ENCODE peak calls at places on chromosomes 16 and 17, in seven cellular contexts. One of them, this sample, is unnamed.

GRCh38 chr17:8563981-8564602 is 66.4 kb downstream of the MYH10 start:
- DNase-seq in H9: no peak
- DNase-seq in H1: no peak
- DNase-seq in mesenchymal stem cell: no peak
- DNase-seq in trophoblast cell: no peak
- DNase-seq in mesendoderm: no peak
- DNase-seq in neuronal stem cell: no peak
- DNase-seq in this sample: peak

GRCh38 chr17:27241346-27241946 is 52.5 kb upstream of the WSB1 start:
- DNase-seq in mesenchymal stem cell: no peak
- DNase-seq in H1: no peak
- DNase-seq in neuronal stem cell: no peak
- DNase-seq in mesendoderm: peak
- DNase-seq in H9: peak
- DNase-seq in trophoblast cell: peak
- DNase-seq in this sample: peak

GRCh38 chr16:85655216-85656129 is 33.3 kb downstream of the GINS2 start:
- DNase-seq in H1: no peak
- DNase-seq in mesendoderm: no peak
- DNase-seq in neuronal stem cell: no peak
- DNase-seq in H9: no peak
- DNase-seq in trophoblast cell: no peak
- DNase-seq in mesenchymal stem cell: no peak
- DNase-seq in this sample: no peak

GRCh38 chr17:64771980-64772844 is 110.1 kb upstream of the SMURF2 start:
- DNase-seq in mesenchymal stem cell: no peak
- DNase-seq in neuronal stem cell: no peak
- DNase-seq in trophoblast cell: no peak
- DNase-seq in H1: no peak
- DNase-seq in H9: no peak
- DNase-seq in mesendoderm: no peak
- DNase-seq in this sample: no peak

GRCh38 chr16:23991044-23991443 is 155.3 kb downstream of the PRKCB start:
- DNase-seq in H9: no peak
- DNase-seq in mesendoderm: no peak
- DNase-seq in H1: no peak
- DNase-seq in mesenchymal stem cell: no peak
- DNase-seq in trophoblast cell: no peak
- DNase-seq in neuronal stem cell: no peak
- DNase-seq in this sample: no peak

GRCh38 chr16:19926449-19927390 is 42.1 kb upstream of the GPRC5B start:
- DNase-seq in mesenchymal stem cell: peak
- DNase-seq in mesendoderm: peak
- DNase-seq in neuronal stem cell: no peak
- DNase-seq in H1: no peak
- DNase-seq in trophoblast cell: no peak
- DNase-seq in H9: peak
- DNase-seq in this sample: peak

GRCh38 chr17:12667299-12667958 is 1.7 kb downstream of the MYOCD start:
- DNase-seq in H1: peak
- DNase-seq in trophoblast cell: no peak
- DNase-seq in mesenchymal stem cell: peak
- DNase-seq in neuronal stem cell: peak
- DNase-seq in mesendoderm: peak
- DNase-seq in H9: peak
- DNase-seq in this sample: peak

GRCh38 chr16:1193143-1193824 is 31.8 kb downstream of the TPSG1 start:
- DNase-seq in mesenchymal stem cell: no peak
- DNase-seq in mesendoderm: no peak
- DNase-seq in H1: no peak
- DNase-seq in trophoblast cell: no peak
- DNase-seq in neuronal stem cell: no peak
- DNase-seq in H9: no peak
- DNase-seq in this sample: no peak

GRCh38 chr16:83926726-83927397 is 26.2 kb upstream of the OSGIN1 start:
- DNase-seq in mesendoderm: peak
- DNase-seq in mesenchymal stem cell: peak
- DNase-seq in H9: peak
- DNase-seq in trophoblast cell: peak
- DNase-seq in neuronal stem cell: peak
- DNase-seq in H1: peak
- DNase-seq in this sample: peak

GRCh38 chr17:72351884-72352346 is 231.1 kb downstream of the SOX9 start:
- DNase-seq in neuronal stem cell: no peak
- DNase-seq in H1: no peak
- DNase-seq in H9: peak
- DNase-seq in mesendoderm: peak
- DNase-seq in trophoblast cell: no peak
- DNase-seq in mesenchymal stem cell: no peak
- DNase-seq in this sample: no peak

GRCh38 chr17:41748275-41748674 is 13.8 kb upstream of the HAP1 start:
- DNase-seq in mesenchymal stem cell: no peak
- DNase-seq in mesendoderm: no peak
- DNase-seq in H1: no peak
- DNase-seq in trophoblast cell: no peak
- DNase-seq in neuronal stem cell: no peak
- DNase-seq in H9: no peak
- DNase-seq in this sample: no peak

GRCh38 chr16:49652441-49653175 is 203.3 kb downstream of the ZNF423 start:
- DNase-seq in H1: no peak
- DNase-seq in H9: no peak
- DNase-seq in mesendoderm: peak
- DNase-seq in trophoblast cell: peak
- DNase-seq in neuronal stem cell: no peak
- DNase-seq in mesenchymal stem cell: peak
- DNase-seq in this sample: no peak

GRCh38 chr17:80477647-80478478 is 1.5 kb upstream of the NPTX1 start:
- DNase-seq in H1: no peak
- DNase-seq in neuronal stem cell: no peak
- DNase-seq in mesenchymal stem cell: peak
- DNase-seq in H9: peak
- DNase-seq in trophoblast cell: peak
- DNase-seq in mesendoderm: peak
- DNase-seq in this sample: peak

GRCh38 chr17:41265078-41265477 is at the start of gene KRTAP9-6:
- DNase-seq in mesendoderm: no peak
- DNase-seq in H1: no peak
- DNase-seq in mesenchymal stem cell: no peak
- DNase-seq in trophoblast cell: no peak
- DNase-seq in neuronal stem cell: no peak
- DNase-seq in H9: no peak
- DNase-seq in this sample: no peak

GRCh38 chr16:11356573-11357331 is 11.5 kb downstream of the RMI2 start:
- DNase-seq in H9: peak
- DNase-seq in mesendoderm: peak
- DNase-seq in neuronal stem cell: peak
- DNase-seq in H1: peak
- DNase-seq in mesenchymal stem cell: peak
- DNase-seq in trophoblast cell: peak
- DNase-seq in this sample: peak

GRCh38 chr16:65077181-65077580 is 44.7 kb downstream of the CDH11 start:
- DNase-seq in trophoblast cell: no peak
- DNase-seq in mesendoderm: no peak
- DNase-seq in mesenchymal stem cell: no peak
- DNase-seq in H1: no peak
- DNase-seq in H9: no peak
- DNase-seq in neuronal stem cell: no peak
- DNase-seq in this sample: no peak

GRCh38 chr17:39080416-39081179 is 70.8 kb downstream of the PLXDC1 start:
- DNase-seq in H1: no peak
- DNase-seq in neuronal stem cell: no peak
- DNase-seq in mesenchymal stem cell: no peak
- DNase-seq in mesendoderm: no peak
- DNase-seq in H9: no peak
- DNase-seq in trophoblast cell: no peak
- DNase-seq in this sample: peak

GRCh38 chr16:21228473-21228872 is 5.0 kb upstream of the ANKS4B start:
- DNase-seq in H9: no peak
- DNase-seq in H1: no peak
- DNase-seq in trophoblast cell: no peak
- DNase-seq in mesenchymal stem cell: no peak
- DNase-seq in mesendoderm: no peak
- DNase-seq in neuronal stem cell: no peak
- DNase-seq in this sample: no peak

GRCh38 chr17:333626-334396 is 18.8 kb downstream of the RPH3AL start:
- DNase-seq in H1: no peak
- DNase-seq in trophoblast cell: no peak
- DNase-seq in mesendoderm: peak
- DNase-seq in H9: peak
- DNase-seq in neuronal stem cell: no peak
- DNase-seq in mesenchymal stem cell: peak
- DNase-seq in this sample: peak

GRCh38 chr17:41446806-41447205 is 6.0 kb upstream of the KRT38 start:
- DNase-seq in mesendoderm: no peak
- DNase-seq in H9: no peak
- DNase-seq in trophoblast cell: peak
- DNase-seq in neuronal stem cell: no peak
- DNase-seq in H1: no peak
- DNase-seq in mesenchymal stem cell: peak
- DNase-seq in this sample: peak

GRCh38 chr16:85258616-85259015 is 146.3 kb upstream of the CIBAR2 start:
- DNase-seq in neuronal stem cell: no peak
- DNase-seq in trophoblast cell: no peak
- DNase-seq in mesendoderm: no peak
- DNase-seq in mesenchymal stem cell: no peak
- DNase-seq in H9: no peak
- DNase-seq in H1: no peak
- DNase-seq in this sample: no peak

GRCh38 chr17:45050680-45051059 is 762 bp downstream of the DCAKD start:
- DNase-seq in mesendoderm: no peak
- DNase-seq in neuronal stem cell: no peak
- DNase-seq in mesenchymal stem cell: peak
- DNase-seq in H1: no peak
- DNase-seq in H9: no peak
- DNase-seq in trophoblast cell: no peak
- DNase-seq in this sample: peak

GRCh38 chr16:23402100-23402499 is 50.9 kb downstream of the COG7 start:
- DNase-seq in mesendoderm: no peak
- DNase-seq in H9: no peak
- DNase-seq in trophoblast cell: no peak
- DNase-seq in neuronal stem cell: no peak
- DNase-seq in mesenchymal stem cell: no peak
- DNase-seq in H1: no peak
- DNase-seq in this sample: no peak

GRCh38 chr17:1590031-1590746 is 27.6 kb upstream of the PITPNA start:
- DNase-seq in mesenchymal stem cell: peak
- DNase-seq in H1: no peak
- DNase-seq in H9: no peak
- DNase-seq in trophoblast cell: peak
- DNase-seq in neuronal stem cell: no peak
- DNase-seq in mesendoderm: peak
- DNase-seq in this sample: peak

GRCh38 chr16:72654535-72654934 is 393.4 kb downstream of the ZFHX3 start:
- DNase-seq in H9: no peak
- DNase-seq in trophoblast cell: no peak
- DNase-seq in neuronal stem cell: no peak
- DNase-seq in H1: no peak
- DNase-seq in mesendoderm: no peak
- DNase-seq in mesenchymal stem cell: no peak
- DNase-seq in this sample: no peak

DNA sequence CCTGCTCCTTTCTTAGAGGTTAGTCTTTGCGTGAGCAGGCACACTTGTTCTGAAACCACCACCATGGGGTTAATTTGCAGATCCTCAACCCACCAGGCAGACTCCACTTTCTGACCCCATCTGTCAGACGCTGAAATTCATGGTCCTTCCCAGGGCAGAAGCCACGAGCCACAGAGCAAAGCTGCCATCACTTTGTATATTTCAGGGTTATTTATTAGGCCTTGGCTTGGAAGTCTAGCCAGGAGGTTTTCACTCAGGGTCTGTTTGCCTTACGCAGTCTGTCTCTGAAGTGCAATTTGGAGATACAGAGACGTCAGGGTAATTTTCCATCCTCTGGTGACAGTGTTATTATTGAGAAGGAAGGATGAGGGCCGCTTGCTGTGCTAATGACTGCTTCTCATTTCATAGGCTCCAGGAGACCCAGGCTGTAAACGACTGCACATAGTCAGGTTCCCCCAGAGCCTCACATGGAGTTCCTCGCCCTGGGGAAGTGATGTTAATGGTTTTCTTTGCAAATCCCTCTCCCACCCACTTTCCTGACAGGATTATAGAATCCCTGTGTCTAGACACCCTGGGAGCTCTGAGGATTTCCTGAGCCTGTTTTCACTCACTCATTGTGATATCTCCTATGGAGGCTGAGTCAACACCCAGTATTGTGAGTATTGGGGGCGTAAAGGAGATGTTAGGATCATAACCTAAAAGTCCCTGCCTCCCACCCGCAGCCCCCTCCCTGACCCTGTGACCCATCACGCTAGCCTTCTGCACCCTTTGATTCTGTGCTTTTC is 269.0 kb downstream of the ABCC12 start:
- DNase-seq in H1: no peak
- DNase-seq in trophoblast cell: no peak
- DNase-seq in neuronal stem cell: no peak
- DNase-seq in mesenchymal stem cell: peak
- DNase-seq in mesendoderm: peak
- DNase-seq in H9: no peak
- DNase-seq in this sample: no peak
- H2BK5ac ChIP-seq in H1: peak
- H2BK5ac ChIP-seq in trophoblast cell: peak
- H2BK5ac ChIP-seq in neuronal stem cell: peak
- H2BK5ac ChIP-seq in mesenchymal stem cell: no peak
- H2BK5ac ChIP-seq in mesendoderm: peak
- H2BK5ac ChIP-seq in H9: no peak
- H2BK5ac ChIP-seq in this sample: no peak

GRCh38 chr16:7713244-7713643 is 380.6 kb downstream of the RBFOX1 start:
- DNase-seq in mesenchymal stem cell: no peak
- DNase-seq in H9: no peak
- DNase-seq in trophoblast cell: no peak
- DNase-seq in neuronal stem cell: no peak
- DNase-seq in mesendoderm: no peak
- DNase-seq in H1: no peak
- DNase-seq in this sample: no peak
- H4K8ac ChIP-seq in mesenchymal stem cell: no peak
- H4K8ac ChIP-seq in H9: no peak
- H4K8ac ChIP-seq in trophoblast cell: no peak
- H4K8ac ChIP-seq in neuronal stem cell: no peak
- H4K8ac ChIP-seq in mesendoderm: no peak
- H4K8ac ChIP-seq in H1: no peak
- H4K8ac ChIP-seq in this sample: no peak

DNA sequence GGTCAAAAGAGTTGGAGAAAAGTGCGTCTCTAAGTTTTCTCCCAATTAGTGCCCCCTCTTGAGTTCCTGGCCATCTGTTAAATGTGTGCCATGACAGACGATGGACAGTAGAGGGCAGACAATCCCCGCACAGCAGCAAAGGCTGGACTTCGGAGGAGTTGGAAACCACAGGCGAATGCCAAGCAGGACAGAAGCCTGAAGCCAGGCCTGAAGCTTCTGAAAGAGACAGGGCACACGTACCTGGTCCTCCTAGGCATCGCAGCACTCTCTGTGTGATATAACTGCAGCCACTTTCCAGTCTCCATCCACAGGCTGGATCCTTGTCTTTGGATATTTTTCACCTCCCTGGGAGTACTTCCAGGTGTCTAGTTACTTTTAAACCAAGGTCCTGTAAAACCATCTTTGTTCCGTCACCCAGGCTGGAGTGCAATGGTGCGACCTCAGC is 14.5 kb downstream of the C17orf100 start:
- DNase-seq in H9: peak
- DNase-seq in mesenchymal stem cell: peak
- DNase-seq in mesendoderm: peak
- DNase-seq in H1: peak
- DNase-seq in neuronal stem cell: peak
- DNase-seq in trophoblast cell: peak
- DNase-seq in this sample: peak
- H2BK5ac ChIP-seq in H9: no peak
- H2BK5ac ChIP-seq in mesenchymal stem cell: no peak
- H2BK5ac ChIP-seq in mesendoderm: no peak
- H2BK5ac ChIP-seq in H1: no peak
- H2BK5ac ChIP-seq in neuronal stem cell: no peak
- H2BK5ac ChIP-seq in trophoblast cell: no peak
- H2BK5ac ChIP-seq in this sample: no peak

GRCh38 chr17:66689192-66689591 is 145.7 kb upstream of the CACNG5 start:
- DNase-seq in H1: no peak
- DNase-seq in trophoblast cell: no peak
- DNase-seq in mesendoderm: no peak
- DNase-seq in mesenchymal stem cell: no peak
- DNase-seq in neuronal stem cell: no peak
- DNase-seq in H9: no peak
- DNase-seq in this sample: no peak
- H4K8ac ChIP-seq in H1: no peak
- H4K8ac ChIP-seq in trophoblast cell: no peak
- H4K8ac ChIP-seq in mesendoderm: no peak
- H4K8ac ChIP-seq in mesenchymal stem cell: no peak
- H4K8ac ChIP-seq in neuronal stem cell: no peak
- H4K8ac ChIP-seq in H9: no peak
- H4K8ac ChIP-seq in this sample: no peak